ENCODE peak calls at places on chromosomes 11 and 22, in five cellular contexts. One of them, this sample, is unnamed.

GRCh38 chr11:94032725-94033124 is 11.6 kb downstream of the HEPHL1 start:
- DNase-seq in heart left ventricle: no peak
- DNase-seq in transverse colon: no peak
- DNase-seq in lower leg skin: no peak
- DNase-seq in tibial nerve: no peak
- DNase-seq in this sample: no peak

GRCh38 chr11:3165152-3165705 is at the start of gene OSBPL5:
- DNase-seq in lower leg skin: peak
- DNase-seq in transverse colon: peak
- DNase-seq in tibial nerve: peak
- DNase-seq in heart left ventricle: peak
- DNase-seq in this sample: peak

GRCh38 chr11:112941096-112941495 is 20.1 kb upstream of the NCAM1 start:
- DNase-seq in transverse colon: no peak
- DNase-seq in lower leg skin: no peak
- DNase-seq in heart left ventricle: no peak
- DNase-seq in tibial nerve: no peak
- DNase-seq in this sample: peak

GRCh38 chr11:36398261-36398953 is 102.3 kb downstream of the PRR5L start:
- DNase-seq in lower leg skin: no peak
- DNase-seq in transverse colon: no peak
- DNase-seq in heart left ventricle: no peak
- DNase-seq in tibial nerve: no peak
- DNase-seq in this sample: no peak

GRCh38 chr11:126485986-126486635 is 130.6 kb downstream of the ST3GAL4 start:
- DNase-seq in tibial nerve: no peak
- DNase-seq in heart left ventricle: no peak
- DNase-seq in transverse colon: no peak
- DNase-seq in lower leg skin: no peak
- DNase-seq in this sample: no peak

GRCh38 chr22:49423125-49423650 is 404.5 kb downstream of the BRD1 start:
- DNase-seq in transverse colon: no peak
- DNase-seq in heart left ventricle: no peak
- DNase-seq in lower leg skin: peak
- DNase-seq in tibial nerve: no peak
- DNase-seq in this sample: no peak

GRCh38 chr11:43689167-43689566 is 8.6 kb downstream of the HSD17B12 start:
- DNase-seq in lower leg skin: no peak
- DNase-seq in tibial nerve: no peak
- DNase-seq in transverse colon: no peak
- DNase-seq in heart left ventricle: no peak
- DNase-seq in this sample: no peak

GRCh38 chr22:50319503-50319951 is 7.3 kb downstream of the DENND6B start:
- DNase-seq in tibial nerve: no peak
- DNase-seq in heart left ventricle: no peak
- DNase-seq in lower leg skin: no peak
- DNase-seq in transverse colon: no peak
- DNase-seq in this sample: no peak

GRCh38 chr11:66337103-66337899 is 1.1 kb upstream of the RIN1 start:
- DNase-seq in heart left ventricle: no peak
- DNase-seq in transverse colon: no peak
- DNase-seq in lower leg skin: peak
- DNase-seq in tibial nerve: no peak
- DNase-seq in this sample: no peak

GRCh38 chr11:66334605-66335442 is 1.4 kb downstream of the RIN1 start:
- DNase-seq in transverse colon: no peak
- DNase-seq in heart left ventricle: peak
- DNase-seq in tibial nerve: no peak
- DNase-seq in lower leg skin: peak
- DNase-seq in this sample: no peak

GRCh38 chr11:66338276-66339162 is 2.3 kb upstream of the RIN1 start:
- DNase-seq in heart left ventricle: peak
- DNase-seq in tibial nerve: no peak
- DNase-seq in transverse colon: no peak
- DNase-seq in lower leg skin: peak
- DNase-seq in this sample: no peak

GRCh38 chr11:66335531-66336233 is 552 bp downstream of the RIN1 start:
- DNase-seq in heart left ventricle: no peak
- DNase-seq in transverse colon: no peak
- DNase-seq in tibial nerve: no peak
- DNase-seq in lower leg skin: peak
- DNase-seq in this sample: peak

GRCh38 chr11:66336234-66337102 is at the start of gene RIN1:
- DNase-seq in transverse colon: peak
- DNase-seq in lower leg skin: peak
- DNase-seq in tibial nerve: no peak
- DNase-seq in heart left ventricle: peak
- DNase-seq in this sample: peak
- TF ChIP-seq POLR2A in transverse colon: peak
- TF ChIP-seq POLR2A in lower leg skin: no peak
- TF ChIP-seq POLR2A in tibial nerve: no peak
- TF ChIP-seq POLR2A in heart left ventricle: no peak
- TF ChIP-seq POLR2A in this sample: peak

DNA sequence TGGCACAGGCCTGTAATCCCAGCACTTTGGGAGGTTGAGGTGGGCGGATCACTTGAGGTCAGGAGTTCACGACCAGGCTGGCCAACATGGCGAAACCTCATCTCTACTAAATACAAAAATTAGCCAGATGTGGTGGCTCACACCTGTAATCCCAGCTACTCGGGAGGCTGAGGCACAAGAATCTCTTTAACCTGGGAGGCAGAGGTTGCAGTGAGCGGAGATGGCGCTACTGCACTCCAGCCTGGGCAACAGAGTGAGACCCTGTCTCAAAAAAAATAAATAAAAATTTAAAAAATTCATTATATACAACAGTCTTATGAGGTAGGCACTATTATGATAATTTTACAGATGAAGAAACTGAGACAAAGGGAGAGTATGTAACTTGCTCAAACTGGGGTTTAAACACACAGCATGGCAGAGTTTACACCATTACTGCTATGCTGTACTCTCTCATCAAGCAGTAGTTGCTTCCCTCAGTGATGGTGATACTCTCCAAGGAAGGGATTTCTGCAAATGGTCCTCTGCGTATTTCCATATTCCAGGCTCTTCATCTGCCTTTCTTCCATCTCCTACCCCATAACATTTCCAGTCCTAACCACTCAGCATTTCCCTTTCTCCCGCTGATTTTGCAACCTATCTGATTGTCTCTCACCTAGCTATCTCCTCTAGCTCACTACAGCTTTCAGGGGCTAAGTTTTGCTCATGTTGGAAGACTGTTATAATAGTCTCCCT is 95.3 kb downstream of the CCDC83 start:
- DNase-seq in transverse colon: no peak
- DNase-seq in lower leg skin: no peak
- DNase-seq in heart left ventricle: no peak
- DNase-seq in tibial nerve: no peak
- DNase-seq in this sample: no peak
- TF ChIP-seq POLR2A in transverse colon: peak
- TF ChIP-seq POLR2A in lower leg skin: no peak
- TF ChIP-seq POLR2A in heart left ventricle: no peak
- TF ChIP-seq POLR2A in tibial nerve: no peak
- TF ChIP-seq POLR2A in this sample: no peak

GRCh38 chr11:70206977-70207376 is 3.9 kb downstream of the FADD start:
- DNase-seq in transverse colon: no peak
- DNase-seq in tibial nerve: no peak
- DNase-seq in heart left ventricle: no peak
- DNase-seq in lower leg skin: no peak
- DNase-seq in this sample: no peak

GRCh38 chr11:70206226-70206785 is 3.2 kb downstream of the FADD start:
- DNase-seq in lower leg skin: no peak
- DNase-seq in tibial nerve: no peak
- DNase-seq in heart left ventricle: no peak
- DNase-seq in transverse colon: no peak
- DNase-seq in this sample: no peak

GRCh38 chr11:70205766-70206165 is 2.7 kb downstream of the FADD start:
- DNase-seq in lower leg skin: no peak
- DNase-seq in heart left ventricle: no peak
- DNase-seq in transverse colon: no peak
- DNase-seq in tibial nerve: no peak
- DNase-seq in this sample: no peak

GRCh38 chr11:70209391-70209912 is 6.4 kb downstream of the FADD start:
- DNase-seq in transverse colon: no peak
- DNase-seq in tibial nerve: no peak
- DNase-seq in heart left ventricle: no peak
- DNase-seq in lower leg skin: no peak
- DNase-seq in this sample: no peak

DNA sequence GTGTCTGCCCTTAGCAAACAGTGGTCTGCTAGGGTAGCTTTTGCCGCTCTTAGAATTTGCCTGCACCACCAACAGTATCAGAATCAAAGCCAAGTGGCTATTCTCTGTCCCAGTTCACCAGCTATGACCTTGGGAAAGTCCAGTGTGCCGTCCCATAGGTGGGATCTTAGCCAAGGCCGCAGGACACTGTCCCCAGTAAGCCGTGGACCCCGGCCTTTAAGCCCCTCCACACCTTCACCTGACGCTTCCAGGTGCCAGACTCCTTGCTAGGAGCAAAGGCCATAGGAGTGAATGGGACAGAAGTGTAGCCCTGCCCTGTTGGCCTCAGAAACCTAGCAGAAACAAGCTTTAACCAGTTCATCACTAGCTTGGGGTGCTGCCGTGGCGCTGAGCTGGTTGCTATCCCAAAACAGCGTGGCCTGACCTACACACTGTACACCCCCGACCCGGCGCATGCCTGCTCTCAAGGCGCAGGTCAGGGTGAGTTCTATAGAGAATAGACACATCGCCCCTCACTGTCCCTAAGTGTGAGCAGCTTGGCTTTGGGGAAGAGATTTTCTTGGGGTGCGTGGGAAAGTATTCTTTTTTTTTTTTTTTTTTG is 4.5 kb downstream of the FADD start:
- DNase-seq in tibial nerve: no peak
- DNase-seq in lower leg skin: no peak
- DNase-seq in transverse colon: no peak
- DNase-seq in heart left ventricle: no peak
- DNase-seq in this sample: no peak
- TF ChIP-seq POLR2A in tibial nerve: no peak
- TF ChIP-seq POLR2A in lower leg skin: no peak
- TF ChIP-seq POLR2A in transverse colon: no peak
- TF ChIP-seq POLR2A in heart left ventricle: no peak
- TF ChIP-seq POLR2A in this sample: no peak

GRCh38 chr22:32957093-32957835 is 100.9 kb downstream of the SYN3 start:
- DNase-seq in lower leg skin: no peak
- DNase-seq in tibial nerve: no peak
- DNase-seq in heart left ventricle: no peak
- DNase-seq in transverse colon: no peak
- DNase-seq in this sample: no peak
- TF ChIP-seq POLR2A in lower leg skin: no peak
- TF ChIP-seq POLR2A in tibial nerve: no peak
- TF ChIP-seq POLR2A in heart left ventricle: no peak
- TF ChIP-seq POLR2A in transverse colon: no peak
- TF ChIP-seq POLR2A in this sample: no peak

GRCh38 chr22:26593763-26594162 is 3.8 kb upstream of the TPST2 start:
- DNase-seq in tibial nerve: no peak
- DNase-seq in transverse colon: no peak
- DNase-seq in lower leg skin: no peak
- DNase-seq in heart left ventricle: no peak
- DNase-seq in this sample: no peak
- TF ChIP-seq POLR2A in tibial nerve: no peak
- TF ChIP-seq POLR2A in transverse colon: no peak
- TF ChIP-seq POLR2A in lower leg skin: no peak
- TF ChIP-seq POLR2A in heart left ventricle: no peak
- TF ChIP-seq POLR2A in this sample: no peak

GRCh38 chr11:66466225-66467033 is at the start of gene PELI3:
- DNase-seq in heart left ventricle: peak
- DNase-seq in tibial nerve: peak
- DNase-seq in transverse colon: peak
- DNase-seq in lower leg skin: peak
- DNase-seq in this sample: peak
- TF ChIP-seq POLR2A in heart left ventricle: peak
- TF ChIP-seq POLR2A in tibial nerve: no peak
- TF ChIP-seq POLR2A in transverse colon: peak
- TF ChIP-seq POLR2A in lower leg skin: no peak
- TF ChIP-seq POLR2A in this sample: peak

DNA sequence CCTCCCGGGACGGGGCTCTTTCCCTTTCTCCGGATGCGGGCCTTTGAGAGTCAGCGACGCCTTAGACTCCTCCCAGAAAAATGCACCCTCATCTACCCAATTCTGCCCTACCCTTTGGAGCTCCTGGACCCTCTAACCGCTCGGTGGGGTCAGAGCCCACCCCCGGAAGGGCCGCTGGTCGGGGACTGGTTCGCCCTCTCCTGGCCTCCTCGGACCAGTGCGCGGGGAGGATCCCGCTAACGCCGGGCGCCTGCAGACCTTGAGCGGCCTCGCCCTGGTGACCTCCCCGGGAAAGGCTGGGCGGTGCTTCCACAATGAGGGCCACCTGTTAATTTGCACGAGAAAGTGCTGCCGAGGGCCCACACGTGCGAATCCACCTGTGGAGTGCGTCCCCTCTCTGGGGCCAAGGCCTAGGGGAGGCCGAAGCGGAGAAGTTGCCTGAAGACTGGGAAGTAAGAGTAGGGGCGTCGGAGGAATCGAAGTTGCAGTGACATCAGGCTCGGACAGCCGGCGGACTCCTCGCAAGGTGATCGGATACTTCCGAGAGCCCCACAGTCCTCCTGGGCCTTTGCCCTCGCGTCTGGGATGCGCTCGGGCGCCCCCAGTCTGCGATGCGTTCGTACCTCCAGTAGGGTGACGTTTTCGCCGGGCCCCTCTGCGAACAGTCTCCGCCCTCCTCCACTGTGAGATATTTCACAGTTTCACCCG is 61.5 kb downstream of the ENDOD1 start:
- DNase-seq in heart left ventricle: peak
- DNase-seq in tibial nerve: peak
- DNase-seq in lower leg skin: peak
- DNase-seq in transverse colon: peak
- DNase-seq in this sample: peak
- TF ChIP-seq POLR2A in heart left ventricle: peak
- TF ChIP-seq POLR2A in tibial nerve: peak
- TF ChIP-seq POLR2A in lower leg skin: peak
- TF ChIP-seq POLR2A in transverse colon: peak
- TF ChIP-seq POLR2A in this sample: peak

GRCh38 chr22:40423882-40424640 is 53.7 kb downstream of the SGSM3 start:
- DNase-seq in transverse colon: no peak
- DNase-seq in heart left ventricle: no peak
- DNase-seq in tibial nerve: no peak
- DNase-seq in lower leg skin: no peak
- DNase-seq in this sample: no peak
- TF ChIP-seq POLR2A in transverse colon: no peak
- TF ChIP-seq POLR2A in heart left ventricle: no peak
- TF ChIP-seq POLR2A in tibial nerve: no peak
- TF ChIP-seq POLR2A in lower leg skin: no peak
- TF ChIP-seq POLR2A in this sample: no peak